ENCODE peak calls at places on chromosomes 7 and 10, in four cellular contexts. V is K562, G is HepG2, H is GM12878. T is an unnamed sample.

GRCh38 chr7:122727354-122727753 is 24.6 kb upstream of the RNF148 start:
- DNase-seq in V (no peak), G (no peak), H (no peak), T (no peak)

GRCh38 chr10:125628251-125629049 is 54.5 kb downstream of the TEX36 start:
- DNase-seq in V (no peak), G (no peak), H (no peak), T (no peak)

GRCh38 chr7:28442540-28443420 is 30.5 kb downstream of the CREB5 start:
- DNase-seq in V (no peak), G (no peak), H (no peak), T (no peak)

GRCh38 chr10:29981510-29981909 is 77.9 kb downstream of the JCAD start:
- DNase-seq in V (no peak), G (no peak), H (no peak), T (no peak)

GRCh38 chr10:133310789-133311188 is 2.1 kb downstream of the ZNF511 start:
- DNase-seq in V (no peak), G (no peak), H (no peak), T (no peak)

GRCh38 chr10:124717911-124718734 is 26.1 kb downstream of the FAM53B start:
- DNase-seq in V (peak), G (no peak), H (peak), T (no peak)

GRCh38 chr10:91652364-91652763 is 19.5 kb upstream of the PPP1R3C start:
- DNase-seq in V (no peak), G (peak), H (no peak), T (no peak)

GRCh38 chr10:124523301-124523871 is 61.8 kb downstream of the LHPP start:
- DNase-seq in V (no peak), G (no peak), H (no peak), T (no peak)

GRCh38 chr7:27097686-27098492 is 2.1 kb upstream of the HOXA1 start:
- DNase-seq in V (no peak), G (no peak), H (no peak), T (no peak)

GRCh38 chr10:6423004-6423403 is 157.1 kb downstream of the PRKCQ start:
- DNase-seq in V (no peak), G (no peak), H (no peak), T (no peak)

GRCh38 chr10:116263870-116264269 is 9.1 kb downstream of the GFRA1 start:
- DNase-seq in V (no peak), G (no peak), H (no peak), T (no peak)

GRCh38 chr10:8273749-8274148 is 219.3 kb downstream of the GATA3 start:
- DNase-seq in V (no peak), G (no peak), H (no peak), T (no peak)

GRCh38 chr7:133931053-133931452 is 196.1 kb upstream of the LRGUK start:
- DNase-seq in V (no peak), G (no peak), H (no peak), T (no peak)

GRCh38 chr7:133936074-133936473 is 191.1 kb upstream of the LRGUK start:
- DNase-seq in V (no peak), G (no peak), H (no peak), T (no peak)

GRCh38 chr7:133934974-133935330 is 192.2 kb upstream of the LRGUK start:
- DNase-seq in V (no peak), G (no peak), H (no peak), T (no peak)

GRCh38 chr7:133932591-133932990 is 194.5 kb upstream of the LRGUK start:
- DNase-seq in V (no peak), G (no peak), H (no peak), T (peak)

DNA sequence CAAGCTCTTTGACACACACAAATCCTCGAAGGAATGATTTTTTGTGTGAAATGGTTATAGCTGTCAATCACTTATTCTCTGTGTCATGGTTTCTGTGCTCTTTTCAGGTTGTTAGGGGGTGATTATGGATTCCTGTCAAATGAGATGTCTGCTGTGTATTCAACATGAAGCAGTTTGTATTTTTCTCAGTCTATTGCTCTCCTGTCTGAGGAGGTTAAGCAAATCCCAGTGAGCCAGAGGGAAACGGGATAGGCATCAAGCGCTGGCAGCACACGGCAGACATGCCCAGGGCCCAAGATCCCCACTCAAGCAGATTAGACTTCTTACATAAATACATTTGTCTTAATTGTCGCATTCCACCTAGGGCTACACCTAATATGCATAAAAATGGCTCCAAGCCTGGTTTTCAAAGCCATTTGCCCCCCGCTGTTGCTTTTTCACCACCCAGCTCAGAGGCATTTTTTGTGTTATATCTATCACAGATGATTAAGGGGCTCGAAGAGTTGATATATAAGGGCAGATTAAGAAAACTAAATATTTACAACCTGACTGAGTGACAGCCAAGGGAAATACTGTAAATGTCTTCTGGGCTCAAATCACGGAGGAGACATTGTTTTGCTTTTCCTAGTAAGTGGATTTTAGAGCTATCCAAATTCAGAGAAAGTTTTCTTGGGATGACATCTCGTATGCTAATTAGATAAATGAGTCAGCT is 192.7 kb upstream of the LRGUK start:
- DNase-seq in V (no peak), G (no peak), H (no peak), T (no peak)
- TF ChIP-seq EP300 in V (no peak), G (no peak), H (no peak), T (no peak)

DNA sequence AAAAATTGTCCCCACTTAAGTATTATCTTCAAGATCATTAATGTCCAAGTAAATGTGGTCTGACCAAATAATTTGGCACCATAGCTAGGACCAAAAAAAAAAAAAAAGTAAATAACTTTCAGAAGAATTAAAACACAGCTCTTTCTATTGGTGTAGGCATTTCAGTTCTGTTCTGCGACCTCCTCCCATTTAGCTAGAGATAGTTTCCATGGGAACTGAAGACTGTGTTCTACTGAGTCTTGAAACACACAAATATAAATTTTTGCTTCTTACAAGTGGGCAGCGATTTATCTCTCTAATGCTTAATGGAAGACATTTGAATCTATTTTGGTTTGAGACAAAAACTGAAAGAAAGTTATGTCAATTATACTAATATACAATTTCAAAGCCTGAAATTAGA is 123.1 kb upstream of the SGCE start:
- DNase-seq in V (no peak), G (no peak), H (no peak), T (no peak)
- TF ChIP-seq CTCF in V (no peak), G (no peak), H (no peak), T (no peak)

GRCh38 chr10:72069751-72070501 is 18.4 kb downstream of the SPOCK2 start:
- DNase-seq in V (no peak), G (no peak), H (no peak), T (no peak)
- TF ChIP-seq FOXM1 in V (no peak), G (no peak), H (no peak), T (no peak)

DNA sequence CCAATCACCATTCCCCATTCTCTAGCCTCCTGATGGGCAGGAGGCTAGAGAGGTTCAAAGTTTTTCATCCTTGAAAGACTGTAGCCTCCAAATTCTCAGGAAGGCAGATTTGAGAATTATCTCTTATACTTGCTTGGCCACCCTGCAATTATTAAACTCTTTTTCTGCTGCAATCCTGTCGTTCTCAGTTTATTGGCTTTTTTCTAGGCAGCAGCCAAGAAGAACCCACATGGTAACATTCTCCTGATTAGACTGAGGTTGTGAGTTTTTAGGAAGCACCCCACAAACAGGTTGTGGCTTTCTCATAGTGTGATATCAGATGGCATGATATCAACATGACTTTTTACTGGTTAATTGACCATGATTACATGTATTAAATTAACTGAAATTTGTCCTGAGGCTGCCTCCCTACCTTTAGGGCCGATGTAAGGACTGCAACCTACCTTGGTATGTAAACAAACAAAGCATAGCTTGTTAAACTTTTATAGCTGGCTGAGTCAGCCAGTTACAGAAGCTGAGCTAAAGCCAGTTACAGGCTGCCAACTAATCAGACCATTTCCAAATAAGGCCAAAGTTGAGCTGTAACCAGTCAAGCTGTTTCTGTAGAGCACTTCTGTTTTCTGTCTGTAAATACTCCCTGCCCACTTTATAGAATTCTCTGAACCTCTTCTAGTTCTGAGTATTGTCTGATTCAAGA is 3.2 kb upstream of the ZNF248 start:
- DNase-seq in V (no peak), G (peak), H (no peak), T (no peak)
- TF ChIP-seq EP300 in V (no peak), G (no peak), H (no peak), T (no peak)

GRCh38 chr7:44083796-44084195 is 1.5 kb upstream of the POLM start:
- DNase-seq in V (no peak), G (no peak), H (no peak), T (no peak)

GRCh38 chr7:44084695-44085094 is 2.4 kb upstream of the POLM start:
- DNase-seq in V (no peak), G (no peak), H (no peak), T (no peak)

GRCh38 chr7:44087914-44088838 is 5.8 kb upstream of the POLM start:
- DNase-seq in V (no peak), G (no peak), H (no peak), T (peak)

GRCh38 chr7:44086627-44087026 is 4.3 kb upstream of the POLM start:
- DNase-seq in V (no peak), G (no peak), H (no peak), T (no peak)

GRCh38 chr7:44085549-44085948 is 3.2 kb upstream of the POLM start:
- DNase-seq in V (no peak), G (no peak), H (no peak), T (no peak)
- TF ChIP-seq CTCF in V (peak), G (peak), H (no peak), T (peak)

T was measured in SK-N-SH.